ENCODE peak calls at places on chromosome 9, in ten cellular contexts. X, F, R, Y, T, Q, J, E, V and L are unnamed samples.

GRCh38 chr9:89364664-89365531 is 46.6 kb downstream of the SECISBP2 start:
- DNase-seq in X (no peak), V (no peak), F (no peak), Y (no peak), E (no peak), Q (no peak), T (no peak), R (no peak), J (no peak), L (no peak)

GRCh38 chr9:107019216-107019615 is 156.2 kb downstream of the ZNF462 start:
- DNase-seq in X (no peak), Y (no peak), Q (no peak), F (peak; percentile 4), T (no peak), R (no peak), E (no peak), J (no peak), V (no peak), L (no peak)

GRCh38 chr9:77013932-77014596 is 5.4 kb upstream of the FOXB2 start:
- DNase-seq in T (no peak), Y (no peak), R (no peak), X (no peak), Q (peak; percentile 15), E (no peak), F (no peak), J (no peak), V (peak; percentile 79), L (no peak)

GRCh38 chr9:124884376-124884775 is 22.4 kb downstream of the ARPC5L start:
- DNase-seq in Q (no peak), E (no peak), V (no peak), Y (no peak), X (no peak), T (no peak), R (no peak), F (no peak), J (no peak), L (no peak)

GRCh38 chr9:130642926-130643325 is 21.5 kb upstream of the PRDM12 start:
- DNase-seq in F (no peak), E (no peak), J (no peak), R (no peak), Q (no peak), Y (no peak), V (no peak), X (no peak), T (no peak), L (no peak)

GRCh38 chr9:4077499-4078102 is 222.3 kb downstream of the GLIS3 start:
- DNase-seq in F (peak; percentile 44), V (peak; percentile 91), J (peak; percentile 88), Y (no peak), R (no peak), Q (peak; percentile 80), X (no peak), T (peak; percentile 42), E (no peak), L (peak; percentile 85)

GRCh38 chr9:76521244-76521673 is 62.3 kb downstream of the GCNT1 start:
- DNase-seq in E (no peak), F (no peak), X (no peak), V (no peak), R (no peak), T (peak; percentile 46), Q (no peak), Y (no peak), J (no peak), L (no peak)

GRCh38 chr9:127061411-127061810 is 61.0 kb downstream of the ANGPTL2 start:
- DNase-seq in E (no peak), X (no peak), J (no peak), F (no peak), Y (no peak), V (peak; percentile 62), Q (no peak), R (no peak), T (peak; percentile 1), L (no peak)

GRCh38 chr9:6584881-6585597 is 60.5 kb downstream of the GLDC start:
- DNase-seq in E (no peak), X (no peak), F (no peak), V (no peak), Y (no peak), T (peak; percentile 51), J (no peak), Q (no peak), R (no peak), L (no peak)

GRCh38 chr9:69671904-69672827 is at the start of gene APBA1:
- DNase-seq in T (peak; percentile 71), X (peak; percentile 68), R (no peak), E (peak; percentile 7), V (peak; percentile 86), F (no peak), Q (peak; percentile 52), Y (peak; percentile 78), J (peak; percentile 78), L (peak; percentile 63)

GRCh38 chr9:91908746-91909145 is 41.3 kb downstream of the ROR2 start:
- DNase-seq in E (no peak), R (no peak), Y (no peak), Q (no peak), V (no peak), F (no peak), T (no peak), J (no peak), X (no peak), L (no peak)

GRCh38 chr9:115291841-115292240 is 173.9 kb upstream of the TNC start:
- DNase-seq in Y (no peak), R (no peak), E (no peak), F (no peak), X (no peak), J (no peak), Q (no peak), V (no peak), T (no peak), L (peak; percentile 84)

GRCh38 chr9:76652894-76653293 is 111.3 kb upstream of the PCA3 start:
- DNase-seq in R (no peak), X (no peak), E (peak; percentile 12), Y (no peak), Q (no peak), V (no peak), F (no peak), J (no peak), T (no peak), L (no peak)

GRCh38 chr9:73143606-73144328 is 7.9 kb upstream of the ANXA1 start:
- DNase-seq in F (no peak), V (no peak), Q (no peak), X (no peak), Y (no peak), E (no peak), T (no peak), R (no peak), J (no peak), L (no peak)

GRCh38 chr9:35618854-35619799 is 914 bp upstream of the CD72 start:
- DNase-seq in Q (no peak), T (no peak), E (peak; percentile 86), J (peak; percentile 24), R (no peak), X (no peak), V (no peak), F (no peak), Y (no peak), L (peak; percentile 68)

GRCh38 chr9:104099630-104100029 is 5.5 kb downstream of the SMC2 start:
- DNase-seq in R (no peak), V (no peak), J (no peak), X (no peak), E (no peak), F (no peak), Q (no peak), Y (no peak), T (no peak), L (no peak)

GRCh38 chr9:89843591-89843990 is 238.8 kb downstream of the GADD45G start:
- DNase-seq in V (no peak), R (no peak), F (no peak), Q (no peak), J (no peak), E (no peak), X (no peak), Y (no peak), T (no peak), L (no peak)

GRCh38 chr9:34986541-34987047 is 3.0 kb upstream of the DNAJB5 start:
- DNase-seq in R (no peak), X (peak; percentile 86), E (peak; percentile 67), T (peak; percentile 49), Y (peak; percentile 14), J (no peak), F (no peak), Q (peak; percentile 72), V (no peak), L (no peak)

GRCh38 chr9:122767821-122768220 is 20.9 kb upstream of the OR5C1 start:
- DNase-seq in Y (no peak), E (no peak), V (no peak), J (no peak), X (no peak), R (no peak), T (no peak), Q (no peak), F (no peak), L (no peak)

GRCh38 chr9:89387970-89388867 is 69.9 kb downstream of the SECISBP2 start:
- DNase-seq in T (no peak), E (no peak), Y (no peak), Q (no peak), R (no peak), F (peak; percentile 80), J (no peak), V (no peak), X (peak; percentile 46), L (peak; percentile 37)

GRCh38 chr9:93818795-93819472 is 136.2 kb downstream of the BARX1 start:
- DNase-seq in Y (no peak), E (no peak), Q (no peak), J (peak; percentile 41), T (no peak), X (no peak), R (no peak), V (no peak), F (no peak), L (no peak)

GRCh38 chr9:94941211-94941875 is 214.8 kb downstream of the AOPEP start:
- DNase-seq in Y (no peak), Q (no peak), T (no peak), V (no peak), J (no peak), R (no peak), F (no peak), E (no peak), X (no peak), L (peak; percentile 51)

GRCh38 chr9:131984564-131984963 is 95.1 kb downstream of the MED27 start:
- DNase-seq in Y (no peak), F (no peak), Q (no peak), X (no peak), R (no peak), T (no peak), J (no peak), E (no peak), V (no peak), L (no peak)